ENCODE peak calls at places on chromosomes 6 and 20, in ten cellular contexts. Y is adrenal gland, J is uterus, W is endothelial cell of umbilical vein, H is tibial nerve, A is psoas muscle, K is spleen, M is PC-3, E is right atrium auricular region, P is MM.1S. T is an unnamed sample. For H3K27me3, the result is how much of the 10 kb centered on the place peaks cover.

GRCh38 chr6:56766806-56767178 is 124.1 kb upstream of the DST start:
- DNase-seq in Y (no peak), J (no peak), W (peak), H (no peak), A (no peak), K (no peak), M (peak), E (no peak), P (peak), T (no peak)

GRCh38 chr6:167146977-167147376 is 10.8 kb downstream of the GPR31 start:
- DNase-seq in Y (no peak), J (no peak), W (no peak), H (no peak), A (no peak), K (no peak), M (no peak), E (no peak), P (no peak), T (no peak)

GRCh38 chr6:47207261-47207660 is 102.4 kb downstream of the TNFRSF21 start:
- DNase-seq in Y (no peak), J (no peak), W (no peak), H (no peak), A (no peak), K (no peak), M (no peak), E (no peak), P (no peak), T (no peak)

GRCh38 chr20:23112595-23112994 is 26.5 kb upstream of the CD93 start:
- DNase-seq in Y (no peak), J (no peak), W (no peak), H (no peak), A (no peak), K (peak), M (no peak), E (no peak), P (no peak), T (no peak)

GRCh38 chr20:45067087-45067486 is 33.8 kb downstream of the KCNS1 start:
- DNase-seq in Y (no peak), J (no peak), W (no peak), H (no peak), A (no peak), K (no peak), M (peak), E (no peak), P (no peak), T (no peak)

GRCh38 chr6:35140991-35141720 is at the start of gene TCP11:
- DNase-seq in Y (peak), J (no peak), W (no peak), H (no peak), A (peak), K (peak), M (no peak), E (no peak), P (no peak), T (peak)

GRCh38 chr6:105851181-105851580 is 235.0 kb upstream of the PRDM1 start:
- DNase-seq in Y (no peak), J (peak), W (no peak), H (no peak), A (no peak), K (no peak), M (no peak), E (no peak), P (no peak), T (no peak)

GRCh38 chr20:58017237-58017969 is 211.1 kb downstream of the ANKRD60 start:
- DNase-seq in Y (peak), J (no peak), W (no peak), H (peak), A (no peak), K (peak), M (peak), E (no peak), P (no peak), T (no peak)

GRCh38 chr6:129345890-129346289 is 364.1 kb downstream of the ARHGAP18 start:
- DNase-seq in Y (no peak), J (no peak), W (peak), H (no peak), A (no peak), K (no peak), M (peak), E (no peak), P (no peak), T (no peak)

GRCh38 chr20:39269493-39270217 is 307.5 kb downstream of the DHX35 start:
- DNase-seq in Y (no peak), J (no peak), W (peak), H (no peak), A (no peak), K (no peak), M (no peak), E (no peak), P (no peak), T (no peak)

GRCh38 chr6:73817238-73817637 is 121.2 kb downstream of the CD109 start:
- DNase-seq in Y (no peak), J (no peak), W (no peak), H (no peak), A (no peak), K (no peak), M (no peak), E (no peak), P (peak), T (no peak)

GRCh38 chr6:124298682-124299081 is 495.0 kb downstream of the NKAIN2 start:
- DNase-seq in Y (no peak), J (no peak), W (no peak), H (no peak), A (no peak), K (no peak), M (no peak), E (no peak), P (no peak), T (no peak)

GRCh38 chr6:105587349-105588115 is 184.7 kb upstream of the PREP start:
- DNase-seq in Y (no peak), J (no peak), W (no peak), H (no peak), A (no peak), K (no peak), M (peak), E (no peak), P (no peak), T (no peak)

GRCh38 chr20:1185316-1185741 is 548 bp upstream of the TMEM74B start:
- DNase-seq in Y (no peak), J (no peak), W (no peak), H (no peak), A (no peak), K (no peak), M (no peak), E (no peak), P (no peak), T (no peak)

GRCh38 chr6:129671442-129672344 is 38.3 kb downstream of the ARHGAP18 start:
- DNase-seq in Y (peak), J (no peak), W (no peak), H (no peak), A (no peak), K (peak), M (no peak), E (no peak), P (no peak), T (no peak)

GRCh38 chr20:19895761-19896160 is 121.4 kb upstream of the NAA20 start:
- DNase-seq in Y (no peak), J (no peak), W (no peak), H (no peak), A (no peak), K (no peak), M (no peak), E (no peak), P (no peak), T (no peak)

GRCh38 chr6:144878577-144878976 is 593.4 kb downstream of the UTRN start:
- DNase-seq in Y (no peak), J (no peak), W (no peak), H (no peak), A (no peak), K (no peak), M (no peak), E (no peak), P (no peak), T (no peak)

GRCh38 chr20:37630161-37630560 is 63.7 kb upstream of the CTNNBL1 start:
- DNase-seq in Y (peak), J (no peak), W (no peak), H (no peak), A (no peak), K (no peak), M (no peak), E (no peak), P (no peak), T (no peak)

GRCh38 chr6:128511518-128511917 is 8.9 kb downstream of the PTPRK start:
- DNase-seq in Y (no peak), J (no peak), W (no peak), H (no peak), A (no peak), K (no peak), M (peak), E (no peak), P (no peak), T (no peak)

GRCh38 chr6:166615059-166615770 is 11.8 kb downstream of the RPS6KA2 start:
- DNase-seq in Y (no peak), J (no peak), W (peak), H (no peak), A (no peak), K (no peak), M (no peak), E (peak), P (no peak), T (no peak)

GRCh38 chr6:156413156-156413555 is 364.0 kb upstream of the ARID1B start:
- DNase-seq in Y (no peak), J (no peak), W (no peak), H (no peak), A (no peak), K (no peak), M (peak), E (no peak), P (no peak), T (no peak)

GRCh38 chr20:64101731-64102621 is 5.4 kb downstream of the NPBWR2 start:
- DNase-seq in Y (peak), J (no peak), W (peak), H (no peak), A (peak), K (peak), M (peak), E (no peak), P (peak), T (no peak)

GRCh38 chr6:52834481-52834880 is 6.1 kb downstream of the GSTA5 start:
- DNase-seq in Y (no peak), J (no peak), W (no peak), H (no peak), A (no peak), K (no peak), M (peak), E (no peak), P (no peak), T (no peak)

GRCh38 chr6:112117554-112117953 is 30.2 kb downstream of the FAM229B start:
- DNase-seq in Y (no peak), J (no peak), W (peak), H (no peak), A (no peak), K (no peak), M (peak), E (no peak), P (no peak), T (no peak)

GRCh38 chr20:48295445-48295903 is 510.2 kb upstream of the SULF2 start:
- DNase-seq in Y (peak), J (peak), W (peak), H (no peak), A (no peak), K (no peak), M (peak), E (no peak), P (no peak), T (no peak)

GRCh38 chr6:53306819-53307347 is 41.9 kb downstream of the ELOVL5 start:
- DNase-seq in Y (peak), J (no peak), W (peak), H (no peak), A (no peak), K (no peak), M (peak), E (no peak), P (peak), T (no peak)

GRCh38 chr20:62704341-62704948 is 4.2 kb upstream of the NTSR1 start:
- DNase-seq in Y (peak), J (peak), W (peak), H (peak), A (peak), K (peak), M (peak), E (peak), P (no peak), T (peak)

GRCh38 chr6:49923826-49924225 is 40.1 kb downstream of the DEFB114 start:
- DNase-seq in Y (no peak), J (no peak), W (no peak), H (no peak), A (no peak), K (no peak), M (no peak), E (no peak), P (no peak), T (no peak)

GRCh38 chr6:148972481-148972880 is 225.7 kb downstream of the UST start:
- DNase-seq in Y (peak), J (no peak), W (peak), H (no peak), A (peak), K (peak), M (peak), E (no peak), P (peak), T (no peak)

GRCh38 chr20:10502098-10502526 is 67.0 kb downstream of the SLX4IP start:
- DNase-seq in Y (no peak), J (no peak), W (no peak), H (no peak), A (no peak), K (no peak), M (no peak), E (no peak), P (no peak), T (no peak)

GRCh38 chr6:52326540-52327364 is 35.2 kb upstream of the PAQR8 start:
- DNase-seq in Y (no peak), J (no peak), W (no peak), H (no peak), A (no peak), K (no peak), M (no peak), E (no peak), P (no peak), T (no peak)

GRCh38 chr6:108998460-108998859 is 96.2 kb downstream of the SESN1 start:
- DNase-seq in Y (no peak), J (no peak), W (no peak), H (no peak), A (no peak), K (no peak), M (no peak), E (no peak), P (no peak), T (no peak)

GRCh38 chr6:39347201-39347600 is 24.7 kb upstream of the KCNK16 start:
- DNase-seq in Y (no peak), J (no peak), W (no peak), H (no peak), A (no peak), K (peak), M (no peak), E (no peak), P (no peak), T (no peak)

GRCh38 chr6:156698239-156699016 is 78.8 kb upstream of the ARID1B start:
- DNase-seq in Y (no peak), J (no peak), W (no peak), H (no peak), A (no peak), K (peak), M (no peak), E (no peak), P (peak), T (no peak)

GRCh38 chr6:10146723-10147451 is 268.0 kb downstream of the TFAP2A start:
- DNase-seq in Y (peak), J (no peak), W (no peak), H (no peak), A (no peak), K (no peak), M (peak), E (no peak), P (peak), T (no peak)

GRCh38 chr6:44801188-44801587 is 413.7 kb downstream of the CDC5L start:
- DNase-seq in Y (no peak), J (no peak), W (no peak), H (no peak), A (no peak), K (no peak), M (no peak), E (no peak), P (no peak), T (no peak)

GRCh38 chr6:33770116-33770832 is 18.7 kb downstream of the LEMD2 start:
- DNase-seq in Y (no peak), J (peak), W (peak), H (no peak), A (no peak), K (no peak), M (no peak), E (no peak), P (no peak), T (no peak)

GRCh38 chr6:25113436-25113835 is 165.7 kb upstream of the CARMIL1 start:
- DNase-seq in Y (no peak), J (no peak), W (no peak), H (no peak), A (no peak), K (no peak), M (no peak), E (no peak), P (no peak), T (no peak)

GRCh38 chr20:45059022-45059728 is 41.8 kb downstream of the KCNS1 start:
- DNase-seq in Y (no peak), J (no peak), W (no peak), H (no peak), A (no peak), K (no peak), M (peak), E (no peak), P (peak), T (no peak)

DNA sequence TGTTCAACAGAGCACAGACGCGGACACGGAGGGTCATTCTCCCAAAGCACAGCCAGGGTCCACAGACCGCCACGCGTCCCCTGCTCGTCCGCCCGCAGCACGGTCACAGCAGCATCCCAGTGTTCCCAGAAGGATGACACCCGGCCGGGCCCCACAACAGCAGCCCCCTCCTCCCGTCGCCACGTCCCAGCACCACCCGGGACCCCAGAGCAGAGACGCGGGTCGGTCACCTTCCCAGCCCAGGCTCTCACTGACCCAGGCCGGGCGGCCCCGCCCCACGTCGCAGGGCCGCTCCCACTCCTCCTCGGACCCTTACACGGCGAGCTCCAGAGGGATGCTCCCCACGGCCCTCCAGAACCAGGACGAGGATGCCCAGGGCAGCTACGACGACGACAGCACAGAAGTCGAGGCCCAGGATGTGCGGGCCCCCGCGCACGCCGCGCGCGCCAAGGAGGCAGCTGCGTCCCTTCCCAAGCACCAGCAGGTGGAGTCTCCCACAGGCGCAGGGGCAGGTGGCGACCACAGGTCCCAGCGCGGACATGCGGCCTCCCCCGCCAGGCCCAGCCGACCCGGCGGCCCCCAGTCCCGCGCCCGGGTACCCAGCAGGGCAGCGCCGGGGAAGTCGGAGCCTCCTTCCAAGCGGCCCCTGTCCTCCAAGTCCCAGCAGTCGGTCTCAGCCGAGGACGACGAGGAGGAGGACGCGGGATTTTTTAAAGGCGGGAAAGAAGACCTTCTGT is 64.3 kb downstream of the FNDC1 start:
- DNase-seq in Y (no peak), J (no peak), W (no peak), H (no peak), A (no peak), K (no peak), M (no peak), E (no peak), P (no peak), T (no peak)
- TF ChIP-seq CTCF in Y (no peak), J (no peak), W (no peak), H (no peak), A (no peak), K (no peak), M (no peak), E (no peak), P (no peak), T (no peak)

DNA sequence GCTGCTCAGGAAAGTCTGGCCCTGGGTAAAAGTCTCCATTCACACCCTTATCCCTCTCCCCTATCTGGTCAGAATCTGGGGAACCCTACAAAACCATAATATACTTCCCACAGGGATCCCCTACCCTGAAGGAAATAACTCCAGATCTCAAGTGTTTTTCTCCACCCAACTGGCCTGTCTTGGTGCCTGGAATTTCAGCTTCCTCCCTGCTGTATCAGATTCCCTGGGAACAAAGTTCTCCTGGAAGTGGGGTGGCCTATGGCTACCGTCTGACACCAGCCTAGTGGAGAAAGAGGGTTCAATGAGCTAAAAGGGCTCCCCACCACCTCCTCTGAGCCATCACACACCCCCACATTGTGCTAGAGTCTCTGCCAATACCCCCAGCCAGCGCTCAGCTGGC is 15.0 kb downstream of the HSPA12B start:
- DNase-seq in Y (no peak), J (no peak), W (no peak), H (no peak), A (no peak), K (no peak), M (no peak), E (no peak), P (no peak), T (no peak)
- H3K27me3 ChIP-seq in Y (under half), J (under half), W (under half), H (under half), A (under half), K (under half), M (under half), E (under half), P (under half), T (under half)

DNA sequence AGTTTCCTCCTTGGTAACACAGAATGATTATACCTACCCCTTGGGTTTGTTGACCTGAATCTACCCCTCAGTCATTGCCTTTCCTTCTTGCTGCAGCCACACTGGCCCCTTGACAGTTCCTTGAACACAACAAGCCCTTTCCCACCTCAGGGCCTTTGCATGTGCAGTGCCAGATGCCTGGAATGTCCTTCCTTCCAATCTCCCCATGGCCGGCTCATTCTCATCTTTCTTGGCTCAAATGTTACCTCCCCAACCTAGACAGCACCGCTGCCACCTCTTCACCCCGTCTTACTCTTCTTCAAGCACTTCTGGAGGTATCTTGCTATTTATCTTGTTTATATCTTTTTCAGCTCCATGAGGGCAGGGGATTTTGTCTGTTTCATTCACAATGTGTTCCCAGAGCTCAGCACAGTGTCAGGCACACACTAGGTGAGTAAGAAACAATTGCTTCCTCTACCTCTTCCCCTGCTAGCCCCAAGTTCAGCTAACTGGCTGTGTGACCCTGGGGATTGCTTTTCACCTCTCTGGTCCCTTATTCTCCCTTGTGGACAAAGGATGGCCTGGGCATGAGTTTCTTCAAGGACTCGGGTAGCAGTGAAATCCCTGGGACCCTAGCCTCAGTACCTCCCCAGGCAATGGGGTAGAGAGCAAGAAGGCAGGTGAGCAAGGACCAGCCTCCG is 121.5 kb downstream of the CEBPB start:
- DNase-seq in Y (no peak), J (no peak), W (no peak), H (no peak), A (no peak), K (peak), M (no peak), E (no peak), P (no peak), T (no peak)
- H3K4me3 ChIP-seq in Y (no peak), J (no peak), W (no peak), H (no peak), A (no peak), K (no peak), M (peak), E (no peak), P (no peak), T (no peak)

DNA sequence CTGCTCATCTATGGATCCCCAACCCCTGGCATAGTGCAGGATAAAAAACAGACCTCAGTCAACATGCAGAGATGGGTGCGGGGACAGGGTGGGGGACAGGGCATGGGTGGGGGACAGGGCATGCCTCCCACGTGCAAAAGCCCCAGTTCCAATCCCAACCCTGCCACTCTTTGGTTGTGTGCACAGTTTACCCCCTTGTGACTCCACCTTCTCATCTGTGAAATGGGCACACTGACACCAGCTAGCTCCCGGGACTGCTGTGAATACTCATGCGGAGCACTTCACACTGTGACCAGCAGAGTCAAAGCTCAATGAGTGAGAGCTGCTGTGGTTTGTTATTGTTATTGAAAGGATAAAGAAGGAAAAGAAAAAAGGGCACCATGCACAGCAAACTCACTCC is 69.3 kb downstream of the NFATC2 start:
- DNase-seq in Y (no peak), J (no peak), W (no peak), H (no peak), A (no peak), K (peak), M (no peak), E (no peak), P (no peak), T (no peak)
- TF ChIP-seq CTCF in Y (no peak), J (no peak), W (no peak), H (no peak), A (no peak), K (no peak), M (no peak), E (no peak), P (no peak), T (no peak)